ENCODE peak calls at places on chromosome 7, in eight cellular contexts. Q is stimulated activated naive CD8-positive, alpha-beta T cell treated with anti-CD3 and anti-CD28 coated beads, Interleukin-15, Interleukin-2, amounts not matched to agents 100 U/mL and 50 U/mL, for 24 hours; A is retina; F is iPS DF 19.7; P is activated T-cell treated with anti-CD3 and anti-CD28 coated beads for 1 hour; U is stimulated activated CD8-positive, alpha-beta memory T cell treated with anti-CD3 and anti-CD28 coated beads, Interleukin-15, amount 100 ng/mL, for 48 hours; R is T-helper 1 cell; X is naive thymus-derived CD8-positive, alpha-beta T cell. I is an unnamed sample.

GRCh38 chr7:591856-592628 is 72.4 kb upstream of the PDGFA start:
- DNase-seq in U (no peak), Q (no peak), A (no peak), R (no peak), P (no peak), F (no peak), X (no peak), I (no peak)

GRCh38 chr7:130927062-130927461 is 193.1 kb upstream of the KLF14 start:
- DNase-seq in X (no peak), F (no peak), A (no peak), R (no peak), Q (no peak), P (no peak), U (no peak), I (no peak)

GRCh38 chr7:74475243-74475986 is 21.7 kb downstream of the GTF2IRD1 start:
- DNase-seq in Q (no peak), R (no peak), U (no peak), P (no peak), X (no peak), A (no peak), F (no peak), I (no peak)

GRCh38 chr7:85695041-85695990 is 508.5 kb upstream of the SEMA3D start:
- DNase-seq in U (no peak), R (no peak), F (no peak), P (no peak), A (no peak), Q (no peak), X (no peak), I (no peak)

GRCh38 chr7:91814189-91814588 is 66.3 kb downstream of the MTERF1 start:
- DNase-seq in P (no peak), U (no peak), F (no peak), A (no peak), X (no peak), R (no peak), Q (no peak), I (no peak)

GRCh38 chr7:74134117-74134539 is 40.0 kb upstream of the EIF4H start:
- DNase-seq in X (no peak), R (no peak), Q (no peak), U (no peak), A (no peak), F (no peak), P (no peak), I (no peak)

GRCh38 chr7:85222522-85222921 is 35.7 kb upstream of the SEMA3D start:
- DNase-seq in R (no peak), F (no peak), U (no peak), X (no peak), P (no peak), Q (no peak), A (no peak), I (no peak)

GRCh38 chr7:36440880-36441279 is 51.2 kb downstream of the ANLN start:
- DNase-seq in U (no peak), X (no peak), Q (no peak), R (no peak), P (no peak), F (no peak), A (no peak), I (peak)

GRCh38 chr7:38681882-38682281 is 50.7 kb upstream of the AMPH start:
- DNase-seq in R (no peak), X (no peak), U (no peak), F (no peak), Q (no peak), P (no peak), A (no peak), I (no peak)

GRCh38 chr7:106071356-106071998 is 40.6 kb downstream of the SYPL1 start:
- DNase-seq in R (no peak), Q (peak), X (peak), U (peak), A (no peak), F (no peak), P (peak), I (no peak)

GRCh38 chr7:30934732-30935568 is 23.3 kb downstream of the AQP1 start:
- DNase-seq in P (no peak), X (no peak), U (no peak), R (no peak), Q (no peak), A (no peak), F (no peak), I (no peak)

GRCh38 chr7:35356495-35356894 is 102.6 kb upstream of the TBX20 start:
- DNase-seq in R (no peak), X (no peak), Q (no peak), F (no peak), A (no peak), P (no peak), U (no peak), I (no peak)

GRCh38 chr7:13829914-13830603 is 159.4 kb downstream of the ETV1 start:
- DNase-seq in P (no peak), A (no peak), Q (no peak), F (no peak), X (no peak), U (no peak), R (no peak), I (peak)

GRCh38 chr7:17320642-17321041 is 22.2 kb downstream of the AHR start:
- DNase-seq in Q (no peak), P (no peak), U (no peak), X (no peak), F (no peak), R (no peak), A (no peak), I (no peak)